ENCODE peak calls at places on chromosomes 4 and X, in six cellular contexts. One of them, this sample, is unnamed. For H3K27me3, the result is how much of the 10 kb centered on the place peaks cover.

GRCh38 chr4:183960021-183960420 is 54.9 kb downstream of the STOX2 start:
- DNase-seq in suprapubic skin: no peak
- DNase-seq in Panc1: no peak
- DNase-seq in spleen: no peak
- DNase-seq in HepG2: no peak
- DNase-seq in SK-N-SH: peak
- DNase-seq in this sample: peak

GRCh38 chr4:40003986-40004385 is 26.3 kb upstream of the PDS5A start:
- DNase-seq in suprapubic skin: no peak
- DNase-seq in Panc1: no peak
- DNase-seq in spleen: no peak
- DNase-seq in HepG2: no peak
- DNase-seq in SK-N-SH: no peak
- DNase-seq in this sample: no peak

GRCh38 chrX:126456136-126456535 is 96.5 kb downstream of the DCAF12L1 start:
- DNase-seq in suprapubic skin: no peak
- DNase-seq in Panc1: no peak
- DNase-seq in spleen: no peak
- DNase-seq in HepG2: no peak
- DNase-seq in SK-N-SH: no peak
- DNase-seq in this sample: no peak

GRCh38 chrX:97057349-97057909 is 173.7 kb downstream of the RPA4 start:
- DNase-seq in suprapubic skin: no peak
- DNase-seq in Panc1: no peak
- DNase-seq in spleen: no peak
- DNase-seq in HepG2: no peak
- DNase-seq in SK-N-SH: no peak
- DNase-seq in this sample: no peak

GRCh38 chrX:72713130-72713529 is 976 bp downstream of the PHKA1 start:
- DNase-seq in suprapubic skin: no peak
- DNase-seq in Panc1: no peak
- DNase-seq in spleen: no peak
- DNase-seq in HepG2: no peak
- DNase-seq in SK-N-SH: no peak
- DNase-seq in this sample: no peak

GRCh38 chrX:133373366-133374079 is 41.8 kb downstream of the GPC4 start:
- DNase-seq in suprapubic skin: no peak
- DNase-seq in Panc1: no peak
- DNase-seq in spleen: no peak
- DNase-seq in HepG2: no peak
- DNase-seq in SK-N-SH: no peak
- DNase-seq in this sample: no peak

GRCh38 chrX:140510306-140510676 is 5.4 kb upstream of the SOX3 start:
- DNase-seq in suprapubic skin: no peak
- DNase-seq in Panc1: no peak
- DNase-seq in spleen: no peak
- DNase-seq in HepG2: no peak
- DNase-seq in SK-N-SH: peak
- DNase-seq in this sample: no peak

GRCh38 chrX:16708016-16708415 is 4.5 kb downstream of the CTPS2 start:
- DNase-seq in suprapubic skin: no peak
- DNase-seq in Panc1: no peak
- DNase-seq in spleen: no peak
- DNase-seq in HepG2: no peak
- DNase-seq in SK-N-SH: no peak
- DNase-seq in this sample: no peak

GRCh38 chr4:123352240-123352945 is 44.2 kb upstream of the SPRY1 start:
- DNase-seq in suprapubic skin: no peak
- DNase-seq in Panc1: no peak
- DNase-seq in spleen: no peak
- DNase-seq in HepG2: no peak
- DNase-seq in SK-N-SH: no peak
- DNase-seq in this sample: no peak

GRCh38 chrX:103453655-103454054 is 65.6 kb downstream of the RAB40A start:
- DNase-seq in suprapubic skin: no peak
- DNase-seq in Panc1: peak
- DNase-seq in spleen: no peak
- DNase-seq in HepG2: no peak
- DNase-seq in SK-N-SH: no peak
- DNase-seq in this sample: no peak

GRCh38 chrX:37753384-37753783 is 26.5 kb upstream of the CYBB start:
- DNase-seq in suprapubic skin: no peak
- DNase-seq in Panc1: no peak
- DNase-seq in spleen: no peak
- DNase-seq in HepG2: no peak
- DNase-seq in SK-N-SH: no peak
- DNase-seq in this sample: no peak

GRCh38 chrX:131170148-131170547 is 112.0 kb downstream of the ARHGAP36 start:
- DNase-seq in suprapubic skin: no peak
- DNase-seq in Panc1: no peak
- DNase-seq in spleen: no peak
- DNase-seq in HepG2: no peak
- DNase-seq in SK-N-SH: no peak
- DNase-seq in this sample: no peak

GRCh38 chr4:139476363-139476762 is 22.4 kb downstream of the RAB33B start:
- DNase-seq in suprapubic skin: no peak
- DNase-seq in Panc1: no peak
- DNase-seq in spleen: no peak
- DNase-seq in HepG2: no peak
- DNase-seq in SK-N-SH: no peak
- DNase-seq in this sample: no peak

GRCh38 chr4:184643726-184644125 is 5.5 kb downstream of the CASP3 start:
- DNase-seq in suprapubic skin: no peak
- DNase-seq in Panc1: no peak
- DNase-seq in spleen: no peak
- DNase-seq in HepG2: no peak
- DNase-seq in SK-N-SH: no peak
- DNase-seq in this sample: no peak

GRCh38 chrX:35101901-35102300 is 159.3 kb downstream of the FAM47B start:
- DNase-seq in suprapubic skin: no peak
- DNase-seq in Panc1: no peak
- DNase-seq in spleen: no peak
- DNase-seq in HepG2: no peak
- DNase-seq in SK-N-SH: no peak
- DNase-seq in this sample: no peak

GRCh38 chrX:151973851-151974335 is 583 bp downstream of the GABRE start:
- DNase-seq in suprapubic skin: no peak
- DNase-seq in Panc1: no peak
- DNase-seq in spleen: no peak
- DNase-seq in HepG2: no peak
- DNase-seq in SK-N-SH: peak
- DNase-seq in this sample: no peak

GRCh38 chrX:29792335-29792734 is 423.0 kb upstream of the MAGEB2 start:
- DNase-seq in suprapubic skin: no peak
- DNase-seq in Panc1: no peak
- DNase-seq in spleen: no peak
- DNase-seq in HepG2: no peak
- DNase-seq in SK-N-SH: no peak
- DNase-seq in this sample: no peak

GRCh38 chr4:112247021-112247420 is 15.4 kb downstream of the AP1AR start:
- DNase-seq in suprapubic skin: no peak
- DNase-seq in Panc1: no peak
- DNase-seq in spleen: no peak
- DNase-seq in HepG2: no peak
- DNase-seq in SK-N-SH: no peak
- DNase-seq in this sample: no peak

GRCh38 chr4:170080496-170080895 is 9.3 kb downstream of the AADAT start:
- DNase-seq in suprapubic skin: no peak
- DNase-seq in Panc1: no peak
- DNase-seq in spleen: no peak
- DNase-seq in HepG2: no peak
- DNase-seq in SK-N-SH: no peak
- DNase-seq in this sample: no peak

GRCh38 chr4:125951275-125951887 is 636.6 kb downstream of the FAT4 start:
- DNase-seq in suprapubic skin: no peak
- DNase-seq in Panc1: no peak
- DNase-seq in spleen: no peak
- DNase-seq in HepG2: no peak
- DNase-seq in SK-N-SH: peak
- DNase-seq in this sample: no peak

GRCh38 chr4:80705311-80705710 is 325.2 kb upstream of the BMP3 start:
- DNase-seq in suprapubic skin: no peak
- DNase-seq in Panc1: no peak
- DNase-seq in spleen: no peak
- DNase-seq in HepG2: no peak
- DNase-seq in SK-N-SH: no peak
- DNase-seq in this sample: no peak

GRCh38 chr4:181261279-181261678 is 981.9 kb upstream of the TENM3 start:
- DNase-seq in suprapubic skin: no peak
- DNase-seq in Panc1: no peak
- DNase-seq in spleen: no peak
- DNase-seq in HepG2: no peak
- DNase-seq in SK-N-SH: no peak
- DNase-seq in this sample: no peak

GRCh38 chrX:104166735-104167436 is 633 bp downstream of the FAM199X start:
- DNase-seq in suprapubic skin: no peak
- DNase-seq in Panc1: no peak
- DNase-seq in spleen: no peak
- DNase-seq in HepG2: no peak
- DNase-seq in SK-N-SH: peak
- DNase-seq in this sample: no peak

GRCh38 chr4:184167576-184167975 is 50.1 kb downstream of the ENPP6 start:
- DNase-seq in suprapubic skin: no peak
- DNase-seq in Panc1: no peak
- DNase-seq in spleen: no peak
- DNase-seq in HepG2: no peak
- DNase-seq in SK-N-SH: no peak
- DNase-seq in this sample: no peak

DNA sequence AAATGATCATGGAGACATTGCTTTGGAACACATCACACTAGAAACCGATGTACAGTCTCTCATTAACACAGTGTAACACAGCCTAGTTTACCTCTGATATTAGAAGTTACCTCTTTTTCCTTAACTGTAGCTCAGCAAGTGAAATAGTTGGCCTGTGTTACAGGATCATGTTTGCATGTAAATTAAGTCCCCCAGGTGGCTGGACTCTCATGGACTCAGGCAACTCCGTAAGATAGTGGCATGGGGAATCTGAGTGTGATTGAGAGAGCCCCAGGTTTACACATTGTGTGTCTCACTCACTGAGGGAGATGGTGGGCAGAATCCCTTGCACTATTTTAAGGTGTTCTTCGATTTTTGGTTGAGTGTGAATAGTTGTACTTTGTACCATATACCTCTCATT is 13.5 kb downstream of the RAB9A start:
- DNase-seq in suprapubic skin: no peak
- DNase-seq in Panc1: no peak
- DNase-seq in spleen: no peak
- DNase-seq in HepG2: no peak
- DNase-seq in SK-N-SH: no peak
- DNase-seq in this sample: no peak
- H3K27ac ChIP-seq in suprapubic skin: no peak
- H3K27ac ChIP-seq in Panc1: no peak
- H3K27ac ChIP-seq in spleen: no peak
- H3K27ac ChIP-seq in HepG2: no peak
- H3K27ac ChIP-seq in SK-N-SH: no peak
- H3K27ac ChIP-seq in this sample: no peak

GRCh38 chr4:158053801-158054200 is 119.0 kb downstream of the GASK1B start:
- DNase-seq in suprapubic skin: no peak
- DNase-seq in Panc1: no peak
- DNase-seq in spleen: no peak
- DNase-seq in HepG2: no peak
- DNase-seq in SK-N-SH: no peak
- DNase-seq in this sample: no peak

GRCh38 chr4:158053086-158053485 is 119.7 kb downstream of the GASK1B start:
- DNase-seq in suprapubic skin: no peak
- DNase-seq in Panc1: no peak
- DNase-seq in spleen: no peak
- DNase-seq in HepG2: no peak
- DNase-seq in SK-N-SH: no peak
- DNase-seq in this sample: no peak

GRCh38 chr4:158050942-158051341 is 121.9 kb downstream of the GASK1B start:
- DNase-seq in suprapubic skin: no peak
- DNase-seq in Panc1: no peak
- DNase-seq in spleen: no peak
- DNase-seq in HepG2: no peak
- DNase-seq in SK-N-SH: no peak
- DNase-seq in this sample: no peak

GRCh38 chr4:158055668-158056067 is 117.2 kb downstream of the GASK1B start:
- DNase-seq in suprapubic skin: no peak
- DNase-seq in Panc1: no peak
- DNase-seq in spleen: no peak
- DNase-seq in HepG2: no peak
- DNase-seq in SK-N-SH: no peak
- DNase-seq in this sample: no peak

GRCh38 chr4:158051401-158052235 is 121.2 kb downstream of the GASK1B start:
- DNase-seq in suprapubic skin: no peak
- DNase-seq in Panc1: no peak
- DNase-seq in spleen: no peak
- DNase-seq in HepG2: no peak
- DNase-seq in SK-N-SH: no peak
- DNase-seq in this sample: no peak
- TF ChIP-seq POLR2AphosphoS5 in suprapubic skin: no peak
- TF ChIP-seq POLR2AphosphoS5 in Panc1: no peak
- TF ChIP-seq POLR2AphosphoS5 in spleen: no peak
- TF ChIP-seq POLR2AphosphoS5 in HepG2: no peak
- TF ChIP-seq POLR2AphosphoS5 in SK-N-SH: no peak
- TF ChIP-seq POLR2AphosphoS5 in this sample: no peak

GRCh38 chr4:100060765-100061416 is 110.8 kb upstream of the H2AZ1 start:
- DNase-seq in suprapubic skin: no peak
- DNase-seq in Panc1: no peak
- DNase-seq in spleen: no peak
- DNase-seq in HepG2: no peak
- DNase-seq in SK-N-SH: no peak
- DNase-seq in this sample: no peak
- H3K27me3 ChIP-seq in suprapubic skin: under half
- H3K27me3 ChIP-seq in Panc1: under half
- H3K27me3 ChIP-seq in spleen: under half
- H3K27me3 ChIP-seq in HepG2: under half
- H3K27me3 ChIP-seq in SK-N-SH: under half
- H3K27me3 ChIP-seq in this sample: under half

GRCh38 chr4:136768213-136768924 is 763.9 kb downstream of the PCDH18 start:
- DNase-seq in suprapubic skin: no peak
- DNase-seq in Panc1: no peak
- DNase-seq in spleen: no peak
- DNase-seq in HepG2: no peak
- DNase-seq in SK-N-SH: no peak
- DNase-seq in this sample: no peak
- H3K27ac ChIP-seq in suprapubic skin: no peak
- H3K27ac ChIP-seq in Panc1: no peak
- H3K27ac ChIP-seq in spleen: no peak
- H3K27ac ChIP-seq in HepG2: no peak
- H3K27ac ChIP-seq in SK-N-SH: no peak
- H3K27ac ChIP-seq in this sample: no peak

DNA sequence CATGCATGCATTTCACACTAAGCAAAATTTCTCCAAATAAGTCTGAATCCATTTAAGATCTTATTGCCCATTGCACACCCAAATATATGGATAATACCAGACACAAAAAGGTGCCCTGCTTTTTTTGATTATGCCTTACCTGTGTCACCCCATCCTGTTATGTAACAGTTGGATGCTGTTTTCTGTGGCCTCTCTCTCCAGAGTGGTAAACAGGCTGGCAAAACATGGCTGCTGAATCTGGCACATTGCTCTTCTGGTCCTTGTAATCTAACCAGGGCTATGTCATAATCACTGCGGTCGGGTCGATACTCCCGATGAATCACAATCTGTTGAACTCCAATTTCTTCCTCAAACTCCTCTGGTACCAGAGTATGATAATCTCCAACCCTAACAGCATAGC is 70.1 kb downstream of the PRSS12 start:
- DNase-seq in suprapubic skin: no peak
- DNase-seq in Panc1: no peak
- DNase-seq in spleen: no peak
- DNase-seq in HepG2: peak
- DNase-seq in SK-N-SH: no peak
- DNase-seq in this sample: no peak
- TF ChIP-seq POLR2AphosphoS5 in suprapubic skin: no peak
- TF ChIP-seq POLR2AphosphoS5 in Panc1: no peak
- TF ChIP-seq POLR2AphosphoS5 in spleen: no peak
- TF ChIP-seq POLR2AphosphoS5 in HepG2: no peak
- TF ChIP-seq POLR2AphosphoS5 in SK-N-SH: peak
- TF ChIP-seq POLR2AphosphoS5 in this sample: peak

GRCh38 chr4:146649232-146649631 is 10.5 kb downstream of the POU4F2 start:
- DNase-seq in suprapubic skin: no peak
- DNase-seq in Panc1: no peak
- DNase-seq in spleen: no peak
- DNase-seq in HepG2: no peak
- DNase-seq in SK-N-SH: no peak
- DNase-seq in this sample: no peak
- H3K27me3 ChIP-seq in suprapubic skin: half or more
- H3K27me3 ChIP-seq in Panc1: under half
- H3K27me3 ChIP-seq in spleen: under half
- H3K27me3 ChIP-seq in HepG2: under half
- H3K27me3 ChIP-seq in SK-N-SH: under half
- H3K27me3 ChIP-seq in this sample: half or more